ENCODE peak calls at places on chromosomes 7 and 10, in eight cellular contexts. T, E, V, G, M, Z, B and Q are unnamed samples.

GRCh38 chr10:73946253-73947145 is 35.6 kb downstream of the PLAU start:
- DNase-seq in T (no peak), E (no peak), V (no peak), G (no peak), M (no peak), Z (no peak), B (no peak), Q (no peak)

GRCh38 chr10:132337019-132337418 is 5.0 kb downstream of the LRRC27 start:
- DNase-seq in T (no peak), E (no peak), V (peak; percentile 43), G (no peak), M (no peak), Z (no peak), B (no peak), Q (no peak)

GRCh38 chr10:89373916-89374711 is 3.7 kb upstream of the IFIT1B start:
- DNase-seq in T (peak; percentile 28), E (peak; percentile 86), V (peak; percentile 96), G (peak; percentile 77), M (no peak), Z (peak; percentile 69), B (no peak), Q (peak; percentile 52)

GRCh38 chr7:25087855-25088254 is 37.2 kb downstream of the CYCS start:
- DNase-seq in T (no peak), E (no peak), V (no peak), G (no peak), M (no peak), Z (no peak), B (no peak), Q (no peak)

GRCh38 chr10:98320476-98321202 is 52.6 kb upstream of the LOXL4 start:
- DNase-seq in T (peak; percentile 73), E (no peak), V (no peak), G (no peak), M (no peak), Z (no peak), B (no peak), Q (no peak)

GRCh38 chr10:129771024-129771423 is 193.1 kb downstream of the EBF3 start:
- DNase-seq in T (no peak), E (no peak), V (no peak), G (no peak), M (no peak), Z (no peak), B (no peak), Q (no peak)

GRCh38 chr7:124101173-124101768 is 68.4 kb upstream of the TMEM229A start:
- DNase-seq in T (peak; percentile 32), E (no peak), V (no peak), G (no peak), M (peak; percentile 34), Z (no peak), B (peak; percentile 17), Q (no peak)

GRCh38 chr7:27640914-27641570 is 21.6 kb downstream of the HIBADH start:
- DNase-seq in T (no peak), E (peak; percentile 54), V (peak; percentile 76), G (no peak), M (no peak), Z (no peak), B (no peak), Q (no peak)

GRCh38 chr7:130966246-130967009 is 232.4 kb upstream of the KLF14 start:
- DNase-seq in T (no peak), E (no peak), V (peak; percentile 90), G (no peak), M (no peak), Z (no peak), B (no peak), Q (no peak)

GRCh38 chr10:72248477-72249151 is 25.1 kb upstream of the DDIT4 start:
- DNase-seq in T (peak; percentile 27), E (peak; percentile 86), V (peak; percentile 31), G (peak; percentile 85), M (peak; percentile 65), Z (peak; percentile 88), B (no peak), Q (peak; percentile 87)

GRCh38 chr7:142188846-142189245 is 69.0 kb downstream of the PRSS58 start:
- DNase-seq in T (no peak), E (no peak), V (no peak), G (no peak), M (peak; percentile 17), Z (no peak), B (no peak), Q (no peak)

GRCh38 chr10:92123031-92123450 is 167.8 kb downstream of the CPEB3 start:
- DNase-seq in T (no peak), E (peak; percentile 53), V (no peak), G (no peak), M (no peak), Z (no peak), B (no peak), Q (no peak)

GRCh38 chr7:47521816-47522561 is 59.9 kb downstream of the TNS3 start:
- DNase-seq in T (no peak), E (no peak), V (no peak), G (no peak), M (no peak), Z (no peak), B (no peak), Q (no peak)

GRCh38 chr10:4141471-4141870 is 356.5 kb upstream of the KLF6 start:
- DNase-seq in T (no peak), E (no peak), V (peak; percentile 40), G (no peak), M (peak; percentile 55), Z (no peak), B (no peak), Q (no peak)

GRCh38 chr7:113752289-113752688 is 166.5 kb downstream of the PPP1R3A start:
- DNase-seq in T (no peak), E (no peak), V (no peak), G (no peak), M (peak; percentile 38), Z (no peak), B (no peak), Q (no peak)

GRCh38 chr10:112955736-112956421 is 5.8 kb downstream of the TCF7L2 start:
- DNase-seq in T (no peak), E (no peak), V (peak; percentile 90), G (no peak), M (no peak), Z (no peak), B (no peak), Q (no peak)

GRCh38 chr7:97001656-97002554 is 3.4 kb upstream of the DLX6 start:
- DNase-seq in T (no peak), E (no peak), V (no peak), G (no peak), M (peak; percentile 83), Z (no peak), B (peak; percentile 23), Q (no peak)
- H3K4me3 ChIP-seq in T (no peak overlapping the region), E (no peak overlapping the region), V (no peak overlapping the region), G (no peak overlapping the region), M (no peak overlapping the region), Z (no peak overlapping the region), B (no peak overlapping the region), Q (no peak overlapping the region)

GRCh38 chr7:2646336-2646679 is 14.5 kb downstream of the TTYH3 start:
- DNase-seq in T (no peak), E (no peak), V (no peak), G (no peak), M (no peak), Z (no peak), B (no peak), Q (no peak)
- H3K4me1 ChIP-seq in T (peaks cover 32% of the 10 kb centered on the region), E (no peaks in the 10 kb centered on the region), V (peaks cover 13% of the 10 kb centered on the region), G (peaks cover 8% of the 10 kb centered on the region), M (peaks cover 15% of the 10 kb centered on the region), Z (peaks cover 38% of the 10 kb centered on the region), B (peaks cover 25% of the 10 kb centered on the region), Q (peaks cover 25% of the 10 kb centered on the region)

GRCh38 chr10:61765176-61766087 is 102.7 kb downstream of the CABCOCO1 start:
- DNase-seq in T (no peak), E (no peak), V (no peak), G (no peak), M (no peak), Z (no peak), B (no peak), Q (no peak)
- H3K4me3 ChIP-seq in T (peak overlapping the region; percentile 8), E (no peak overlapping the region), V (no peak overlapping the region), G (no peak overlapping the region), M (no peak overlapping the region), Z (no peak overlapping the region), B (no peak overlapping the region), Q (no peak overlapping the region)

DNA sequence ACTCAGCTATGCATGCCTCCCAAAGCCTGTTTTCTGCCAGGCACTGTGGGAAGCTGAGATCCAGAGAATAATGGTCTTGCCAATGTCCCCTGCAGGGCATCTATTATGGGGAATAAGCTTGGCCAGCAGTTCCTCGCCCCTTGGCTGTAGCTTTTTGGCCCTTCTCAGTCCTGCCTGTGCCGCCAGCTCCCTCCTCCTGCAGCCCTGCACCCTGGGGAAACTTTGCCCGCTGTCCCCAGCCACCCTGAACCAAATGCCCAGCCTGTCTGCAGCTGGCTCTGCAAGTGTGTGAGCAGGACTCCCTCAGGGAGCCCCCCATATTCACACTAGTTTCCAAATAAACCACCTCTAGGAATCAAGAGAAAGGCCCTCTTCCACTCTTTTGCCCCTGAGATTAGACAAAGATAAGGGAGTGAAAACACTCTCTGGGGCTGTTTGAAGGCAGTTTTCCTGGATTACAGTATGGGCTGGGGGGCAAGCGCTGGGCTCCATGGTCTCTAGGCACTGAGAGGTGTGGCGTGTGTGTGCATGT is 867 bp downstream of the AQP1 start:
- DNase-seq in T (no peak), E (peak; percentile 44), V (no peak), G (no peak), M (no peak), Z (no peak), B (no peak), Q (no peak)
- H3K4me1 ChIP-seq in T (peaks cover 36% of the 10 kb centered on the region), E (no peaks in the 10 kb centered on the region), V (peaks cover 21% of the 10 kb centered on the region), G (peaks cover 4% of the 10 kb centered on the region), M (no peaks in the 10 kb centered on the region), Z (peaks cover 98% of the 10 kb centered on the region), B (peaks cover 24% of the 10 kb centered on the region), Q (peaks cover 78% of the 10 kb centered on the region)

DNA sequence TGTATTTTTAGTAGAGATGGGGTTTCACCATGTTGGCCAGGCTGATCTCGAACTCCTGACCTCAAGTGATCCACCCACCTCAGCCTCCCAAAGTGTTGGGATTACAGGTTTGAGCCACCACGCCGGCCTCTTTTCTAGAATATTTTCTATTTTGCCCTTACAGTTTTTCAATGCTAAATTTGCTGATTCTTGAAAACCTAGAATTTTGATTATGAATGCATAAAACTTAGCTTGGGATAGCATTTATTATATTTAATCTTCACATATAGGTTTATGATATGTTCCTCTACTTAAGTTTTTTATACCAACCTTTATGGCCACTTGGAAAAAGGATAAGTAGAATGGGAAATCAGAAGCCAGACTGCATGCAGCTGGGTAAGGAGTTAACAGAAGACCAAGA is 2.1 kb downstream of the TMEM60 start:
- DNase-seq in T (no peak), E (no peak), V (no peak), G (no peak), M (no peak), Z (no peak), B (no peak), Q (no peak)
- H3K4me3 ChIP-seq in T (no peak overlapping the region), E (no peak overlapping the region), V (peak overlapping the region; percentile 97), G (no peak overlapping the region), M (no peak overlapping the region), Z (no peak overlapping the region), B (no peak overlapping the region), Q (no peak overlapping the region)

GRCh38 chr10:79272353-79272752 is 74.9 kb upstream of the PPIF start:
- DNase-seq in T (no peak), E (no peak), V (no peak), G (no peak), M (no peak), Z (no peak), B (no peak), Q (no peak)
- H3K4me1 ChIP-seq in T (peaks cover 76% of the 10 kb centered on the region), E (peaks cover 5% of the 10 kb centered on the region), V (peaks cover 44% of the 10 kb centered on the region), G (peaks cover 14% of the 10 kb centered on the region), M (no peaks in the 10 kb centered on the region), Z (peaks cover 100% of the 10 kb centered on the region), B (peaks cover 17% of the 10 kb centered on the region), Q (peaks cover 95% of the 10 kb centered on the region)